ENCODE peak calls at places on chromosome 5, in eight cellular contexts. C, D, F, P, A, Z, E and Q are unnamed samples.

GRCh38 chr5:124661317-124662141 is 84.9 kb downstream of the ZNF608 start:
- DNase-seq in Z (peak), A (no peak), D (peak), C (no peak), P (no peak), E (no peak), F (peak), Q (peak)

GRCh38 chr5:22541037-22541436 is 312.1 kb downstream of the CDH12 start:
- DNase-seq in D (peak), Z (no peak), E (no peak), A (no peak), P (peak), F (no peak), C (no peak), Q (no peak)

GRCh38 chr5:123089971-123090640 is 1.1 kb downstream of the PRDM6 start:
- DNase-seq in C (no peak), D (peak), Z (no peak), P (no peak), E (no peak), A (no peak), F (no peak), Q (no peak)

GRCh38 chr5:33475706-33476105 is 34.9 kb downstream of the TARS1 start:
- DNase-seq in A (no peak), F (no peak), Z (no peak), D (no peak), C (no peak), P (no peak), E (no peak), Q (no peak)

GRCh38 chr5:80124111-80124510 is 89.0 kb downstream of the THBS4 start:
- DNase-seq in C (no peak), F (no peak), Z (no peak), A (no peak), E (no peak), D (no peak), P (no peak), Q (no peak)

GRCh38 chr5:177550120-177550519 is 4.2 kb downstream of the FAM193B start:
- DNase-seq in E (no peak), Z (no peak), D (no peak), A (no peak), P (no peak), F (no peak), C (no peak), Q (no peak)

GRCh38 chr5:59711316-59711715 is 182.2 kb downstream of the PDE4D start:
- DNase-seq in E (no peak), Z (no peak), P (no peak), D (no peak), C (no peak), F (no peak), A (no peak), Q (no peak)

GRCh38 chr5:154287136-154287535 is 96.6 kb downstream of the GALNT10 start:
- DNase-seq in C (no peak), P (no peak), F (no peak), A (no peak), D (no peak), Z (peak), E (no peak), Q (no peak)

GRCh38 chr5:166992874-166993722 is 1298.3 kb upstream of the WWC1 start:
- DNase-seq in F (no peak), A (no peak), C (peak), D (no peak), P (no peak), E (no peak), Z (no peak), Q (no peak)

GRCh38 chr5:137176609-137177008 is 322.5 kb downstream of the SPOCK1 start:
- DNase-seq in D (no peak), A (no peak), Z (no peak), C (no peak), E (no peak), P (no peak), F (no peak), Q (no peak)

GRCh38 chr5:63911871-63912270 is 50.4 kb downstream of the HTR1A start:
- DNase-seq in Z (no peak), C (no peak), E (no peak), D (no peak), P (no peak), F (no peak), A (no peak), Q (no peak)

GRCh38 chr5:13316191-13316590 is 628.3 kb downstream of the DNAH5 start:
- DNase-seq in F (no peak), Z (no peak), P (no peak), D (no peak), E (no peak), C (no peak), A (no peak), Q (no peak)

GRCh38 chr5:107724642-107725041 is 53.9 kb upstream of the EFNA5 start:
- DNase-seq in A (no peak), F (no peak), P (no peak), Z (no peak), E (no peak), C (no peak), D (no peak), Q (no peak)

GRCh38 chr5:65925094-65925600 is 1.2 kb upstream of the ERBIN start:
- DNase-seq in D (peak), F (no peak), A (peak), P (peak), C (peak), Z (peak), E (peak), Q (peak)

GRCh38 chr5:135034963-135035677 is 1.1 kb upstream of the PITX1 start:
- DNase-seq in D (no peak), F (no peak), C (no peak), Z (peak), E (no peak), P (no peak), A (no peak), Q (no peak)

GRCh38 chr5:80711938-80712337 is 57.2 kb upstream of the DHFR start:
- DNase-seq in D (peak), A (no peak), P (no peak), C (no peak), E (no peak), F (peak), Z (peak), Q (peak)

GRCh38 chr5:73186976-73187375 is 14.0 kb downstream of the TMEM174 start:
- DNase-seq in C (no peak), E (no peak), P (no peak), F (no peak), Z (no peak), A (no peak), D (no peak), Q (no peak)